ENCODE peak calls at places on chromosomes 3 and 15, in nine cellular contexts. One of them, this sample, is unnamed.

GRCh38 chr3:185317674-185318073 is 45.3 kb upstream of the MAP3K13 start:
- DNase-seq in EL: no peak
- DNase-seq in stimulated activated effector memory CD8-positive, alpha-beta T cell treated with anti-CD3 and anti-CD28 coated beads, Interleukin-12 subunit alpha, Interleukin-12 subunit beta, amount 100 ng/mL, for 72 hours: no peak
- DNase-seq in AG08396: no peak
- DNase-seq in memory B cell: no peak
- DNase-seq in stimulated activated CD8-positive, alpha-beta memory T cell treated with anti-CD3 and anti-CD28 coated beads, Interleukin-2, amount 100 ng/mL, for 48 hours: no peak
- DNase-seq in stimulated activated CD4-positive, alpha-beta T cell treated with anti-CD3 and anti-CD28 coated beads, Interleukin-4, amount 100 ng/mL, for 4 hours: no peak
- DNase-seq in HS-5: no peak
- DNase-seq in neural crest cell: no peak
- DNase-seq in this sample: no peak

GRCh38 chr3:4752201-4753072 is 226.8 kb upstream of the BHLHE40 start:
- DNase-seq in stimulated activated CD4-positive, alpha-beta T cell treated with anti-CD3 and anti-CD28 coated beads, Interleukin-4, amount 100 ng/mL, for 4 hours: no peak
- DNase-seq in stimulated activated effector memory CD8-positive, alpha-beta T cell treated with anti-CD3 and anti-CD28 coated beads, Interleukin-12 subunit alpha, Interleukin-12 subunit beta, amount 100 ng/mL, for 72 hours: no peak
- DNase-seq in AG08396: no peak
- DNase-seq in neural crest cell: no peak
- DNase-seq in HS-5: no peak
- DNase-seq in memory B cell: no peak
- DNase-seq in EL: peak; percentile 36
- DNase-seq in stimulated activated CD8-positive, alpha-beta memory T cell treated with anti-CD3 and anti-CD28 coated beads, Interleukin-2, amount 100 ng/mL, for 48 hours: no peak
- DNase-seq in this sample: no peak

GRCh38 chr3:113436794-113437193 is 4.5 kb downstream of the CFAP44 start:
- DNase-seq in AG08396: peak; percentile 48
- DNase-seq in memory B cell: no peak
- DNase-seq in stimulated activated CD4-positive, alpha-beta T cell treated with anti-CD3 and anti-CD28 coated beads, Interleukin-4, amount 100 ng/mL, for 4 hours: no peak
- DNase-seq in stimulated activated effector memory CD8-positive, alpha-beta T cell treated with anti-CD3 and anti-CD28 coated beads, Interleukin-12 subunit alpha, Interleukin-12 subunit beta, amount 100 ng/mL, for 72 hours: no peak
- DNase-seq in EL: peak; percentile 47
- DNase-seq in stimulated activated CD8-positive, alpha-beta memory T cell treated with anti-CD3 and anti-CD28 coated beads, Interleukin-2, amount 100 ng/mL, for 48 hours: no peak
- DNase-seq in HS-5: no peak
- DNase-seq in neural crest cell: no peak
- DNase-seq in this sample: no peak

GRCh38 chr15:24916305-24917009 is 38.3 kb upstream of the SNRPN start:
- DNase-seq in HS-5: no peak
- DNase-seq in stimulated activated CD4-positive, alpha-beta T cell treated with anti-CD3 and anti-CD28 coated beads, Interleukin-4, amount 100 ng/mL, for 4 hours: no peak
- DNase-seq in stimulated activated CD8-positive, alpha-beta memory T cell treated with anti-CD3 and anti-CD28 coated beads, Interleukin-2, amount 100 ng/mL, for 48 hours: no peak
- DNase-seq in stimulated activated effector memory CD8-positive, alpha-beta T cell treated with anti-CD3 and anti-CD28 coated beads, Interleukin-12 subunit alpha, Interleukin-12 subunit beta, amount 100 ng/mL, for 72 hours: no peak
- DNase-seq in neural crest cell: no peak
- DNase-seq in memory B cell: no peak
- DNase-seq in EL: no peak
- DNase-seq in AG08396: no peak
- DNase-seq in this sample: no peak

GRCh38 chr3:52670621-52671521 is 14.8 kb downstream of the PBRM1 start:
- DNase-seq in stimulated activated CD4-positive, alpha-beta T cell treated with anti-CD3 and anti-CD28 coated beads, Interleukin-4, amount 100 ng/mL, for 4 hours: no peak
- DNase-seq in memory B cell: no peak
- DNase-seq in EL: peak; percentile 99
- DNase-seq in stimulated activated CD8-positive, alpha-beta memory T cell treated with anti-CD3 and anti-CD28 coated beads, Interleukin-2, amount 100 ng/mL, for 48 hours: no peak
- DNase-seq in neural crest cell: no peak
- DNase-seq in HS-5: peak; percentile 99
- DNase-seq in stimulated activated effector memory CD8-positive, alpha-beta T cell treated with anti-CD3 and anti-CD28 coated beads, Interleukin-12 subunit alpha, Interleukin-12 subunit beta, amount 100 ng/mL, for 72 hours: peak; percentile 20
- DNase-seq in AG08396: peak; percentile 84
- DNase-seq in this sample: no peak

GRCh38 chr3:169240786-169241486 is 422.6 kb downstream of the MECOM start:
- DNase-seq in stimulated activated effector memory CD8-positive, alpha-beta T cell treated with anti-CD3 and anti-CD28 coated beads, Interleukin-12 subunit alpha, Interleukin-12 subunit beta, amount 100 ng/mL, for 72 hours: no peak
- DNase-seq in EL: no peak
- DNase-seq in neural crest cell: no peak
- DNase-seq in HS-5: no peak
- DNase-seq in stimulated activated CD4-positive, alpha-beta T cell treated with anti-CD3 and anti-CD28 coated beads, Interleukin-4, amount 100 ng/mL, for 4 hours: no peak
- DNase-seq in AG08396: no peak
- DNase-seq in memory B cell: no peak
- DNase-seq in stimulated activated CD8-positive, alpha-beta memory T cell treated with anti-CD3 and anti-CD28 coated beads, Interleukin-2, amount 100 ng/mL, for 48 hours: no peak
- DNase-seq in this sample: no peak

GRCh38 chr3:100096866-100097265 is 17.4 kb downstream of the FILIP1L start:
- DNase-seq in neural crest cell: no peak
- DNase-seq in HS-5: no peak
- DNase-seq in stimulated activated CD8-positive, alpha-beta memory T cell treated with anti-CD3 and anti-CD28 coated beads, Interleukin-2, amount 100 ng/mL, for 48 hours: no peak
- DNase-seq in AG08396: no peak
- DNase-seq in stimulated activated effector memory CD8-positive, alpha-beta T cell treated with anti-CD3 and anti-CD28 coated beads, Interleukin-12 subunit alpha, Interleukin-12 subunit beta, amount 100 ng/mL, for 72 hours: no peak
- DNase-seq in memory B cell: no peak
- DNase-seq in EL: no peak
- DNase-seq in stimulated activated CD4-positive, alpha-beta T cell treated with anti-CD3 and anti-CD28 coated beads, Interleukin-4, amount 100 ng/mL, for 4 hours: no peak
- DNase-seq in this sample: no peak

GRCh38 chr3:41681479-41681878 is 280.4 kb downstream of the ULK4 start:
- DNase-seq in stimulated activated effector memory CD8-positive, alpha-beta T cell treated with anti-CD3 and anti-CD28 coated beads, Interleukin-12 subunit alpha, Interleukin-12 subunit beta, amount 100 ng/mL, for 72 hours: no peak
- DNase-seq in stimulated activated CD4-positive, alpha-beta T cell treated with anti-CD3 and anti-CD28 coated beads, Interleukin-4, amount 100 ng/mL, for 4 hours: no peak
- DNase-seq in stimulated activated CD8-positive, alpha-beta memory T cell treated with anti-CD3 and anti-CD28 coated beads, Interleukin-2, amount 100 ng/mL, for 48 hours: no peak
- DNase-seq in AG08396: peak; percentile 61
- DNase-seq in HS-5: peak; percentile 82
- DNase-seq in neural crest cell: no peak
- DNase-seq in memory B cell: no peak
- DNase-seq in EL: peak; percentile 96
- DNase-seq in this sample: no peak

GRCh38 chr15:79349526-79349925 is 38.6 kb downstream of the TMED3 start:
- DNase-seq in HS-5: no peak
- DNase-seq in memory B cell: no peak
- DNase-seq in stimulated activated effector memory CD8-positive, alpha-beta T cell treated with anti-CD3 and anti-CD28 coated beads, Interleukin-12 subunit alpha, Interleukin-12 subunit beta, amount 100 ng/mL, for 72 hours: no peak
- DNase-seq in AG08396: no peak
- DNase-seq in stimulated activated CD8-positive, alpha-beta memory T cell treated with anti-CD3 and anti-CD28 coated beads, Interleukin-2, amount 100 ng/mL, for 48 hours: no peak
- DNase-seq in stimulated activated CD4-positive, alpha-beta T cell treated with anti-CD3 and anti-CD28 coated beads, Interleukin-4, amount 100 ng/mL, for 4 hours: no peak
- DNase-seq in neural crest cell: no peak
- DNase-seq in EL: peak; percentile 16
- DNase-seq in this sample: no peak

GRCh38 chr3:42804831-42805821 is 836 bp upstream of the HIGD1A start:
- DNase-seq in stimulated activated CD8-positive, alpha-beta memory T cell treated with anti-CD3 and anti-CD28 coated beads, Interleukin-2, amount 100 ng/mL, for 48 hours: no peak
- DNase-seq in memory B cell: no peak
- DNase-seq in EL: no peak
- DNase-seq in stimulated activated CD4-positive, alpha-beta T cell treated with anti-CD3 and anti-CD28 coated beads, Interleukin-4, amount 100 ng/mL, for 4 hours: no peak
- DNase-seq in AG08396: peak; percentile 14
- DNase-seq in HS-5: no peak
- DNase-seq in stimulated activated effector memory CD8-positive, alpha-beta T cell treated with anti-CD3 and anti-CD28 coated beads, Interleukin-12 subunit alpha, Interleukin-12 subunit beta, amount 100 ng/mL, for 72 hours: no peak
- DNase-seq in neural crest cell: no peak
- DNase-seq in this sample: peak; percentile 69

GRCh38 chr15:22884344-22884743 is 45.9 kb downstream of the NIPA2 start:
- DNase-seq in stimulated activated CD8-positive, alpha-beta memory T cell treated with anti-CD3 and anti-CD28 coated beads, Interleukin-2, amount 100 ng/mL, for 48 hours: no peak
- DNase-seq in HS-5: no peak
- DNase-seq in EL: no peak
- DNase-seq in stimulated activated CD4-positive, alpha-beta T cell treated with anti-CD3 and anti-CD28 coated beads, Interleukin-4, amount 100 ng/mL, for 4 hours: no peak
- DNase-seq in memory B cell: no peak
- DNase-seq in stimulated activated effector memory CD8-positive, alpha-beta T cell treated with anti-CD3 and anti-CD28 coated beads, Interleukin-12 subunit alpha, Interleukin-12 subunit beta, amount 100 ng/mL, for 72 hours: no peak
- DNase-seq in neural crest cell: no peak
- DNase-seq in AG08396: no peak
- DNase-seq in this sample: no peak

GRCh38 chr3:71640549-71640948 is 57.0 kb upstream of the FOXP1 start:
- DNase-seq in HS-5: no peak
- DNase-seq in stimulated activated effector memory CD8-positive, alpha-beta T cell treated with anti-CD3 and anti-CD28 coated beads, Interleukin-12 subunit alpha, Interleukin-12 subunit beta, amount 100 ng/mL, for 72 hours: no peak
- DNase-seq in neural crest cell: no peak
- DNase-seq in AG08396: no peak
- DNase-seq in stimulated activated CD4-positive, alpha-beta T cell treated with anti-CD3 and anti-CD28 coated beads, Interleukin-4, amount 100 ng/mL, for 4 hours: no peak
- DNase-seq in memory B cell: no peak
- DNase-seq in stimulated activated CD8-positive, alpha-beta memory T cell treated with anti-CD3 and anti-CD28 coated beads, Interleukin-2, amount 100 ng/mL, for 48 hours: no peak
- DNase-seq in EL: no peak
- DNase-seq in this sample: no peak

GRCh38 chr3:88641033-88641604 is 466.3 kb upstream of the EPHA3 start:
- DNase-seq in memory B cell: no peak
- DNase-seq in stimulated activated effector memory CD8-positive, alpha-beta T cell treated with anti-CD3 and anti-CD28 coated beads, Interleukin-12 subunit alpha, Interleukin-12 subunit beta, amount 100 ng/mL, for 72 hours: no peak
- DNase-seq in HS-5: no peak
- DNase-seq in EL: no peak
- DNase-seq in stimulated activated CD8-positive, alpha-beta memory T cell treated with anti-CD3 and anti-CD28 coated beads, Interleukin-2, amount 100 ng/mL, for 48 hours: no peak
- DNase-seq in stimulated activated CD4-positive, alpha-beta T cell treated with anti-CD3 and anti-CD28 coated beads, Interleukin-4, amount 100 ng/mL, for 4 hours: no peak
- DNase-seq in neural crest cell: no peak
- DNase-seq in AG08396: no peak
- DNase-seq in this sample: no peak